ENCODE peak calls at places on chromosomes 6 and 20, in ten cellular contexts. X is cardiac fibroblast; V is CD8-positive, alpha-beta T cell; Q is heart left ventricle; C is CD4-positive, alpha-beta T cell; P is GM12865; B is psoas muscle; H is GM13977; O is MM.1S; N is neural progenitor cell. Y is an unnamed sample.

GRCh38 chr6:31531771-31532643 is 3.2 kb downstream of the MCCD1 start:
- DNase-seq in V (no peak), B (no peak), Q (no peak), C (no peak), X (no peak), N (no peak), H (no peak), O (no peak), P (no peak), Y (no peak)

GRCh38 chr6:132354517-132355167 is 46.6 kb downstream of the MOXD1 start:
- DNase-seq in P (peak), V (peak), X (peak), H (no peak), C (peak), B (no peak), Q (no peak), N (no peak), O (peak), Y (no peak)

GRCh38 chr6:44735631-44735963 is 348.1 kb downstream of the CDC5L start:
- DNase-seq in B (no peak), Q (no peak), N (no peak), C (no peak), V (no peak), P (peak), O (no peak), H (no peak), X (peak), Y (no peak)

GRCh38 chr6:2127484-2127911 is 117.9 kb downstream of the GMDS start:
- DNase-seq in H (peak), Q (peak), N (no peak), C (no peak), B (peak), V (no peak), O (no peak), P (peak), X (no peak), Y (no peak)

GRCh38 chr6:110731196-110731595 is 84.1 kb downstream of the CDK19 start:
- DNase-seq in P (no peak), B (no peak), C (no peak), N (no peak), X (no peak), V (no peak), Q (no peak), O (no peak), H (no peak), Y (no peak)

GRCh38 chr6:133645000-133645619 is 243.8 kb upstream of the TCF21 start:
- DNase-seq in C (no peak), V (no peak), X (peak), O (no peak), B (no peak), N (no peak), H (no peak), Q (peak), P (no peak), Y (no peak)

GRCh38 chr6:164062872-164063271 is 648.4 kb downstream of the QKI start:
- DNase-seq in V (no peak), H (no peak), X (no peak), O (no peak), N (no peak), C (no peak), Q (no peak), B (no peak), P (no peak), Y (no peak)

GRCh38 chr6:88565836-88566235 is 397.6 kb downstream of the RNGTT start:
- DNase-seq in O (no peak), V (no peak), B (no peak), P (no peak), N (no peak), X (no peak), H (no peak), Q (no peak), C (no peak), Y (no peak)

GRCh38 chr6:19835605-19836004 is 1.6 kb upstream of the ID4 start:
- DNase-seq in P (no peak), C (no peak), O (no peak), H (no peak), V (no peak), X (no peak), Q (no peak), N (no peak), B (no peak), Y (no peak)

GRCh38 chr6:48826884-48827701 is 636.0 kb downstream of the MMUT start:
- DNase-seq in O (no peak), V (no peak), P (peak), B (no peak), H (no peak), Q (no peak), X (peak), C (no peak), N (no peak), Y (no peak)

GRCh38 chr20:50121858-50122271 is 8.9 kb upstream of the UBE2V1 start:
- DNase-seq in C (no peak), X (peak), N (no peak), H (no peak), Q (no peak), P (no peak), V (no peak), O (no peak), B (no peak), Y (no peak)

GRCh38 chr6:118249680-118250079 is 298.4 kb upstream of the PLN start:
- DNase-seq in B (no peak), C (no peak), H (no peak), N (no peak), X (no peak), O (peak), Q (no peak), V (no peak), P (peak), Y (no peak)

GRCh38 chr6:30450908-30451818 is 38.1 kb upstream of the HLA-E start:
- DNase-seq in V (peak), B (peak), N (peak), O (peak), H (peak), X (peak), C (peak), P (peak), Q (peak), Y (no peak)

GRCh38 chr20:25009218-25010145 is 16.9 kb upstream of the APMAP start:
- DNase-seq in B (no peak), V (no peak), P (no peak), C (no peak), Q (peak), H (no peak), N (no peak), X (no peak), O (no peak), Y (no peak)

GRCh38 chr6:34858681-34859080 is 29.2 kb downstream of the TAF11 start:
- DNase-seq in X (peak), O (no peak), P (no peak), C (no peak), B (no peak), N (no peak), V (no peak), H (no peak), Q (no peak), Y (no peak)

GRCh38 chr6:74333406-74333805 is 637.4 kb downstream of the CD109 start:
- DNase-seq in H (no peak), O (peak), X (peak), C (no peak), Q (no peak), N (no peak), V (no peak), P (no peak), B (no peak), Y (no peak)

GRCh38 chr6:42446370-42446769 is 5.4 kb downstream of the TRERF1 start:
- DNase-seq in N (no peak), B (no peak), Q (no peak), C (no peak), X (no peak), V (no peak), H (no peak), O (no peak), P (no peak), Y (no peak)

GRCh38 chr6:163708459-163708858 is 293.9 kb downstream of the QKI start:
- DNase-seq in H (peak), X (no peak), P (peak), B (no peak), Q (no peak), V (no peak), O (no peak), N (no peak), C (no peak), Y (no peak)

GRCh38 chr6:12014873-12015149 is 2.7 kb downstream of the HIVEP1 start:
- DNase-seq in H (no peak), P (no peak), B (no peak), O (no peak), Q (no peak), C (no peak), V (no peak), X (no peak), N (no peak), Y (no peak)

GRCh38 chr6:90434096-90434495 is 137.5 kb upstream of the BACH2 start:
- DNase-seq in P (no peak), H (no peak), O (no peak), Q (no peak), N (peak), X (no peak), V (no peak), C (no peak), B (no peak), Y (no peak)
- TF ChIP-seq CTCF in P (no peak), H (no peak), O (no peak), Q (no peak), N (peak), X (no peak), V (no peak), C (no peak), B (no peak), Y (no peak)

GRCh38 chr6:47092249-47092648 is 50.1 kb upstream of the ADGRF1 start:
- DNase-seq in O (no peak), P (no peak), C (no peak), B (no peak), N (no peak), V (no peak), X (no peak), Q (no peak), H (no peak), Y (no peak)
- TF ChIP-seq CTCF in O (no peak), P (no peak), C (no peak), B (no peak), N (no peak), V (no peak), X (no peak), Q (no peak), H (no peak), Y (no peak)

DNA sequence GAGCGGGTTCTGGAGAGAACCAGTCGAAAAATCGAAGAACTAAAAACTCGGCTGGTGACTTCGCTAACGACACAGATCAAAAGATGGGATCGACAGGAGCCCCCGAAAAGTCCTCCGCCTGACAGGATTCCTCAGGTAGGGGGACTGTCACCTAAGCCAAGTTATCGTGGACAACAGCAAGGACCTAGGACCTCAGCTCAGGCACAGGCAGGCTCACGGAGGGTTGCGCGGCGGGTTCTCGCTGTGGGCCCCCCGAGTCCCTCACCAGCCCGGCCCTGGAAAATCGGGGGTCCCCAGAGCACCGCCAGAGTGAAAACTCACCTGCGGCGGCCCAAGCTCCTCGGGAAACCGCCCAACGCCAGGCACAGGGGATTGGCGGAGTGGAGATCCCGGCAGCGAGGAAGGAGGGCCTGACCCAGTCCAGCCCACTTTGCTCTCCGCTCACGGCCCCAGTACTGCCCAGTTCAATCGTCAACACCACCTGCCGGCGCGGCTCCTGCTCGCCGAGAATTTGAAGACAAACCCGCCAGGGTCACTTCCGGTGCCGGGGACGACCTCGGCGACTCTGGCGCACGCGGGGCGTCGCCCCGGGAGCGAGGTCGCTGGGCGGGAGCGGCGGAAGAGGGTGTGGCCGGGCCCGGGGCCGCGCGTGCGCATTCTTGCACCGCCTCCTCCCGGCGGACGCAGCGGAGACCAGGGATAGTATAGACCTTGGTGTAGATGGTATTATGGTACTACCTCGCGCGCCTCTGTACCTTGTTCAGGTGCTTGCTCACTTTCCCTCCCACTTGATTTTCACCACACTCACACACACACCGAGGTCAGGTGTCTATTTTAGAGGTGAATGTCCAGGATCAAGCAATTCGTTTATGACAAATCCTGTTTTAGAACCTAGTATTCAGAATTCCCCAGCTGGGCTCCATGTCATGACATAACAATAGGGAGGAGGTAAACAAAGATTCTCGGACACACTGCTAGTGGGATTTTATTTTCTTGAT is at the start of gene KATNA1:
- DNase-seq in V (peak), Q (peak), P (peak), X (peak), B (peak), O (peak), N (peak), H (peak), C (peak), Y (peak)
- TF ChIP-seq CTCF in V (no peak), Q (no peak), P (no peak), X (no peak), B (no peak), O (no peak), N (no peak), H (peak), C (no peak), Y (no peak)

GRCh38 chr6:98949589-98949988 is 1.8 kb upstream of the FBXL4 start:
- DNase-seq in N (no peak), O (no peak), H (no peak), P (no peak), C (no peak), B (no peak), Q (no peak), V (no peak), X (no peak), Y (no peak)
- TF ChIP-seq CTCF in N (no peak), O (no peak), H (no peak), P (no peak), C (no peak), B (no peak), Q (no peak), V (no peak), X (no peak), Y (no peak)

DNA sequence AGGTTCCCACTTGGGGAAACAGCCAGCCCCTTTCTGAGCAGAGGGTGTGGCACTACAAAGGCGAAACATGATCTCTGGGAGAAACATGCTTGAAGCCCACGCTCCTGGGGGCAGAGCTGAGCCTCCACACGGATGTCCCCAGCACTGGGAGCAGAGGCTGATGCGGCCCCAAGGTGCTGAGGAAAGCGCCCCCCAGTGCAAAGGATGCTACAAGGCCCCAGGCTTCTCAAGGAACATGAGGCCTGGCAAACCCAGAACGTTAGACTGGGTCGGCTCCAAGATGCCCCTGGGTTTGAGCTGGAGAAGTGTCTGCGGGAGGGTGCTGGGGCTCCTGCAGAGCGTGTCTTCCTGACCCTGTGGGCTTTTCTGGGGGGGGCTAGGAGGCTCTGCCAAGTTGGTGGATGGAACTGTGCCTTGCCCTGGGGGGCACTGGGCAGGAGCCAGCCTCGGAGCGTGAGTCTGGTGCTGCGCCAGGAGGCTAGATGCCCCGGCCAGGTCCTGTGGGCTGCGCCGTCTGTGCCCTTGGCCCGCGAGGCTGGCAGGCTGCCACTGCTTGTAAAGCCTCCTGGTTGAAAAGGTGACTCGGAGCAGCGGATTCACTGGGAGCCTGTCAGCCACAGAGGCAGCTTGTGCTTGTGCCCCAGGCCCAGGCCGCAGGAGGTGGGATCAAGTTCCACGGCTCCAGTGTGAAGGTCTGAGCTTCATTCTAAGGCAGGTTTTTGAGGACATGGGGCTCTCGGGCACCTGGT is 8.1 kb downstream of the SYNJ2 start:
- DNase-seq in V (no peak), O (no peak), X (peak), N (no peak), C (no peak), B (peak), H (no peak), Q (peak), P (no peak), Y (no peak)
- TF ChIP-seq CTCF in V (no peak), O (no peak), X (no peak), N (no peak), C (no peak), B (no peak), H (no peak), Q (no peak), P (no peak), Y (no peak)

GRCh38 chr6:113594726-113595125 is 262.4 kb upstream of the MARCKS start:
- DNase-seq in P (no peak), Q (no peak), C (no peak), X (no peak), H (no peak), B (no peak), N (no peak), O (no peak), V (no peak), Y (no peak)
- TF ChIP-seq CTCF in P (no peak), Q (no peak), C (no peak), X (no peak), H (no peak), B (no peak), N (no peak), O (no peak), V (no peak), Y (no peak)

Y was measured in D721Med.